ENCODE peak calls at places on chromosome 5, in four cellular contexts. D is epithelial cell of esophagus; A is SW 1271; Q is activated CD4-positive, alpha-beta T cell treated with anti-CD3 and anti-CD28 coated beads, Interleukin-2, amount 10 ng/mL, durations not matched to agents 7 days and 5 days. J is an unnamed sample.

GRCh38 chr5:55986931-55987330 is 7.8 kb downstream of the IL6ST start:
- DNase-seq in D (no peak), A (no peak), Q (no peak), J (no peak)

GRCh38 chr5:56139978-56140562 is 93.1 kb downstream of the ANKRD55 start:
- DNase-seq in D (no peak), A (no peak), Q (no peak), J (no peak)

GRCh38 chr5:16383544-16384057 is 82.0 kb downstream of the ZNF622 start:
- DNase-seq in D (no peak), A (no peak), Q (no peak), J (no peak)

GRCh38 chr5:6753851-6754250 is 40.6 kb downstream of the TENT4A start:
- DNase-seq in D (no peak), A (no peak), Q (no peak), J (no peak)

GRCh38 chr5:168413062-168413461 is 73.2 kb upstream of the RARS1 start:
- DNase-seq in D (peak), A (no peak), Q (no peak), J (no peak)

GRCh38 chr5:13946111-13946510 is 1.6 kb upstream of the DNAH5 start:
- DNase-seq in D (peak), A (no peak), Q (no peak), J (peak)

GRCh38 chr5:136011427-136012001 is 17.3 kb upstream of the TGFBI start:
- DNase-seq in D (peak), A (no peak), Q (no peak), J (no peak)

GRCh38 chr5:154967419-154968024 is 26.6 kb downstream of the MRPL22 start:
- DNase-seq in D (peak), A (no peak), Q (no peak), J (no peak)

GRCh38 chr5:33679791-33680190 is 212.0 kb downstream of the ADAMTS12 start:
- DNase-seq in D (no peak), A (no peak), Q (no peak), J (no peak)

GRCh38 chr5:178249191-178249989 is 16.8 kb upstream of the PHYKPL start:
- DNase-seq in D (peak), A (no peak), Q (peak), J (peak)

GRCh38 chr5:99349842-99350241 is 421.0 kb upstream of the CHD1 start:
- DNase-seq in D (no peak), A (no peak), Q (no peak), J (no peak)

GRCh38 chr5:54548565-54548964 is 31.0 kb downstream of the SNX18 start:
- DNase-seq in D (no peak), A (no peak), Q (no peak), J (no peak)

GRCh38 chr5:157290156-157290980 is 24.4 kb downstream of the CYFIP2 start:
- DNase-seq in D (peak), A (no peak), Q (no peak), J (peak)

GRCh38 chr5:178398856-178399722 is 166.5 kb upstream of the PHYKPL start:
- DNase-seq in D (no peak), A (no peak), Q (no peak), J (no peak)

GRCh38 chr5:176619203-176619568 is 9.2 kb upstream of the GPRIN1 start:
- DNase-seq in D (peak), A (peak), Q (peak), J (peak)

GRCh38 chr5:1110260-1110929 is 1.5 kb downstream of the SLC12A7 start:
- DNase-seq in D (no peak), A (no peak), Q (peak), J (no peak)

GRCh38 chr5:141664733-141665461 is 13.7 kb upstream of the FCHSD1 start:
- DNase-seq in D (peak), A (no peak), Q (peak), J (peak)

J was measured in T1000.